ENCODE peak calls at places on chromosomes 1 and 21, in nine cellular contexts. One of them, this sample, is unnamed.

GRCh38 chr1:66489972-66490601 is 43.9 kb upstream of the SGIP1 start:
- DNase-seq in colonic mucosa: no peak
- DNase-seq in pancreas: no peak
- DNase-seq in Peyer's patch: no peak
- DNase-seq in fibroblast of mammary gland: no peak
- DNase-seq in adrenal gland: no peak
- DNase-seq in tibial nerve: no peak
- DNase-seq in cardiac fibroblast: peak; percentile 38
- DNase-seq in foreskin fibroblast: peak; percentile 54
- DNase-seq in this sample: no peak

GRCh38 chr1:2989976-2990375 is 31.3 kb upstream of the ACTRT2 start:
- DNase-seq in colonic mucosa: no peak
- DNase-seq in pancreas: no peak
- DNase-seq in Peyer's patch: no peak
- DNase-seq in fibroblast of mammary gland: no peak
- DNase-seq in adrenal gland: no peak
- DNase-seq in tibial nerve: no peak
- DNase-seq in cardiac fibroblast: no peak
- DNase-seq in foreskin fibroblast: no peak
- DNase-seq in this sample: peak; percentile 50

GRCh38 chr1:115679141-115679611 is 37.4 kb downstream of the VANGL1 start:
- DNase-seq in colonic mucosa: no peak
- DNase-seq in pancreas: no peak
- DNase-seq in Peyer's patch: no peak
- DNase-seq in fibroblast of mammary gland: peak; percentile 84
- DNase-seq in adrenal gland: peak; percentile 77
- DNase-seq in tibial nerve: peak; percentile 21
- DNase-seq in cardiac fibroblast: peak; percentile 66
- DNase-seq in foreskin fibroblast: peak; percentile 91
- DNase-seq in this sample: no peak

GRCh38 chr1:7956218-7957032 is 5.1 kb upstream of the PARK7 start:
- DNase-seq in colonic mucosa: no peak
- DNase-seq in pancreas: no peak
- DNase-seq in Peyer's patch: no peak
- DNase-seq in fibroblast of mammary gland: peak; percentile 60
- DNase-seq in adrenal gland: no peak
- DNase-seq in tibial nerve: no peak
- DNase-seq in cardiac fibroblast: peak; percentile 38
- DNase-seq in foreskin fibroblast: peak; percentile 79
- DNase-seq in this sample: no peak

GRCh38 chr1:13707211-13707610 is 7.2 kb downstream of the PRDM2 start:
- DNase-seq in colonic mucosa: no peak
- DNase-seq in pancreas: no peak
- DNase-seq in Peyer's patch: no peak
- DNase-seq in fibroblast of mammary gland: peak; percentile 75
- DNase-seq in adrenal gland: no peak
- DNase-seq in tibial nerve: no peak
- DNase-seq in cardiac fibroblast: peak; percentile 53
- DNase-seq in foreskin fibroblast: peak; percentile 70
- DNase-seq in this sample: no peak

GRCh38 chr1:31573261-31573660 is 3.1 kb upstream of the TINAGL1 start:
- DNase-seq in colonic mucosa: peak; percentile 20
- DNase-seq in pancreas: no peak
- DNase-seq in Peyer's patch: peak; percentile 41
- DNase-seq in fibroblast of mammary gland: no peak
- DNase-seq in adrenal gland: no peak
- DNase-seq in tibial nerve: no peak
- DNase-seq in cardiac fibroblast: no peak
- DNase-seq in foreskin fibroblast: no peak
- DNase-seq in this sample: peak; percentile 41

GRCh38 chr1:116855220-116855619 is 54.5 kb upstream of the PTGFRN start:
- DNase-seq in colonic mucosa: peak; percentile 49
- DNase-seq in pancreas: peak; percentile 76
- DNase-seq in Peyer's patch: peak; percentile 47
- DNase-seq in fibroblast of mammary gland: peak; percentile 36
- DNase-seq in adrenal gland: peak; percentile 72
- DNase-seq in tibial nerve: no peak
- DNase-seq in cardiac fibroblast: no peak
- DNase-seq in foreskin fibroblast: peak; percentile 63
- DNase-seq in this sample: peak; percentile 74

GRCh38 chr1:107529511-107530149 is 388.8 kb downstream of the NTNG1 start:
- DNase-seq in colonic mucosa: peak; percentile 32
- DNase-seq in pancreas: no peak
- DNase-seq in Peyer's patch: peak; percentile 66
- DNase-seq in fibroblast of mammary gland: peak; percentile 50
- DNase-seq in adrenal gland: peak; percentile 24
- DNase-seq in tibial nerve: no peak
- DNase-seq in cardiac fibroblast: peak; percentile 39
- DNase-seq in foreskin fibroblast: peak; percentile 76
- DNase-seq in this sample: no peak

GRCh38 chr21:41680444-41681335 is 86.2 kb downstream of the RIPK4 start:
- DNase-seq in colonic mucosa: no peak
- DNase-seq in pancreas: no peak
- DNase-seq in Peyer's patch: no peak
- DNase-seq in fibroblast of mammary gland: no peak
- DNase-seq in adrenal gland: no peak
- DNase-seq in tibial nerve: no peak
- DNase-seq in cardiac fibroblast: no peak
- DNase-seq in foreskin fibroblast: no peak
- DNase-seq in this sample: no peak

GRCh38 chr21:41678944-41679343 is 87.9 kb downstream of the RIPK4 start:
- DNase-seq in colonic mucosa: peak; percentile 97
- DNase-seq in pancreas: peak; percentile 99
- DNase-seq in Peyer's patch: peak; percentile 96
- DNase-seq in fibroblast of mammary gland: peak; percentile 97
- DNase-seq in adrenal gland: peak; percentile 86
- DNase-seq in tibial nerve: peak; percentile 88
- DNase-seq in cardiac fibroblast: peak; percentile 99
- DNase-seq in foreskin fibroblast: peak; percentile 92
- DNase-seq in this sample: peak; percentile 97

GRCh38 chr21:41677671-41678015 is 89.2 kb downstream of the RIPK4 start:
- DNase-seq in colonic mucosa: no peak
- DNase-seq in pancreas: peak; percentile 43
- DNase-seq in Peyer's patch: no peak
- DNase-seq in fibroblast of mammary gland: no peak
- DNase-seq in adrenal gland: no peak
- DNase-seq in tibial nerve: no peak
- DNase-seq in cardiac fibroblast: no peak
- DNase-seq in foreskin fibroblast: no peak
- DNase-seq in this sample: no peak

GRCh38 chr21:41676198-41676597 is 90.7 kb downstream of the RIPK4 start:
- DNase-seq in colonic mucosa: no peak
- DNase-seq in pancreas: no peak
- DNase-seq in Peyer's patch: no peak
- DNase-seq in fibroblast of mammary gland: no peak
- DNase-seq in adrenal gland: no peak
- DNase-seq in tibial nerve: no peak
- DNase-seq in cardiac fibroblast: no peak
- DNase-seq in foreskin fibroblast: no peak
- DNase-seq in this sample: no peak

DNA sequence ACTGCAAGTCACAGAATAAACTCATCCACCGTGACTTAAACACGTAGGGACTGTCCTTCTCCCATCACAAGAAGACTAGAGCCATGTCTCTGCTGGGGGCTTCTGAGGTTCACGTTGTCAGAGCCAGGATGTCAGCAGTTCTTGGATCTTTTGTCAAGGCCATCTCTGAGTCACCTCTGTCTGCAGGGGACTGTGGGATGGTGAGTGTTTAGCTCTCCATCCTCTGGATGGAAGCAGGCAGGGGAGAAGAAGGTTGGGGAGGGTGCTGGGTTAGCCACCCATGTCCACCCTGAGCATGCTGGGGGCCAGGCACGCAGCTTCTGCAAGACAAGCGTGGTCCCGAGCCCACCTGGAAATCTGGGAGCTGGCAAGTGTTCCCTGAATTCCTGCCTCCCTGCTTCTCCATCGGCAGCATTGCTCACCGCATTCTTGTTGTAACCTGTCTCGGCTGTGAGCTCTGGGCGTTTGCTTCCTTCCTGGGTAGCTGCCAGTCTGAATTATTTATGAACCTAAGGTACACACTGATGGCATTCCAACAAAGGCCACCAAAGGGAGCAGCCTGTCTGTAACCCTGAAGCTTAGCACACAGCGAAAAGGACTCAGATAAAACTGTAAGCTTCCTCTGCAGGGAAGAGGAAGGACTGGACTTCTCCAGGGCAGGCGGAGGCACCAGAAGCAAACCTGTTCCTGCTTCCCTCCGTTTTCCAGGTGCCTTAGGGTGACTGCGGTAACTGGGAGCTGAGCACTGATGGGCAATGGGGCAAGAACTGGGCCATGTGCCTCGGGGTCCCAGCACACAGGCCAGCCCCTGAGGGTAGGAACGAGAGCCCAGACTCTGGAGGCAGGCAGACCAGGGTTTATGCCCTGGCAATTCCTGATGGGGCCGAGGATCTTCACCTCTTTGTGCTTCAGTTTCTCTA is 88.6 kb downstream of the RIPK4 start:
- DNase-seq in colonic mucosa: peak; percentile 86
- DNase-seq in pancreas: peak; percentile 88
- DNase-seq in Peyer's patch: peak; percentile 81
- DNase-seq in fibroblast of mammary gland: no peak
- DNase-seq in adrenal gland: no peak
- DNase-seq in tibial nerve: no peak
- DNase-seq in cardiac fibroblast: peak; percentile 27
- DNase-seq in foreskin fibroblast: no peak
- DNase-seq in this sample: peak; percentile 81
- H3K4me3 ChIP-seq in colonic mucosa: peak overlapping the region; percentile 10
- H3K4me3 ChIP-seq in pancreas: no peak overlapping the region
- H3K4me3 ChIP-seq in Peyer's patch: peak overlapping the region; percentile 34
- H3K4me3 ChIP-seq in fibroblast of mammary gland: no peak overlapping the region
- H3K4me3 ChIP-seq in adrenal gland: no peak overlapping the region
- H3K4me3 ChIP-seq in tibial nerve: no peak overlapping the region
- H3K4me3 ChIP-seq in cardiac fibroblast: no peak overlapping the region
- H3K4me3 ChIP-seq in foreskin fibroblast: no peak overlapping the region
- H3K4me3 ChIP-seq in this sample: peak overlapping the region; percentile 43

DNA sequence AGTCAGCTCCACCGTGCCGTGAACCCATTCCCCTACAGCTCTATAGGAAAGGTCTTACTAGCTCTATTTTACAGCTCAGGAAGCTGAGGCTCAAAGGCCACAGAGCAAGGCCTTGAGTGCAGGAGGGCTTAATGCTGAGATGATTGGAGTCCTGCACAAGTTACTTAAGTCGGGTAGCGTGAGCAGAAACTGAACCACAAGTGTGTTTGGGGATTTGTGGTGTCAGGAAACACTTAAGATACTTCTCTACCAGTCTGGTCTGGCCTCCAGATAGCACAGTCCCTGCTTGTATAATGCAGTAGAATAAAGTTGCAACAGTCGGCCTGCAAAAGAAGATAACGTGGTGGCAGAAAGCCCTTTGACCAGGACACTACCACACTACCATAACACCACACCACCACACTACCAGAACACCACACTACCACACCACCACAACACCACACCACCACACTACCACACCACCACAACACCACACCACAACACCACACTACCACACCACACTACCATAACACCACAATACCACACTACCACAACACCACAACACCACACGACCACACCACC is 118.1 kb downstream of the SPSB1 start:
- DNase-seq in colonic mucosa: no peak
- DNase-seq in pancreas: no peak
- DNase-seq in Peyer's patch: no peak
- DNase-seq in fibroblast of mammary gland: peak; percentile 65
- DNase-seq in adrenal gland: no peak
- DNase-seq in tibial nerve: no peak
- DNase-seq in cardiac fibroblast: peak; percentile 32
- DNase-seq in foreskin fibroblast: peak; percentile 67
- DNase-seq in this sample: peak; percentile 25
- H3K4me3 ChIP-seq in colonic mucosa: no peak overlapping the region
- H3K4me3 ChIP-seq in pancreas: no peak overlapping the region
- H3K4me3 ChIP-seq in Peyer's patch: no peak overlapping the region
- H3K4me3 ChIP-seq in fibroblast of mammary gland: no peak overlapping the region
- H3K4me3 ChIP-seq in adrenal gland: no peak overlapping the region
- H3K4me3 ChIP-seq in tibial nerve: no peak overlapping the region
- H3K4me3 ChIP-seq in cardiac fibroblast: no peak overlapping the region
- H3K4me3 ChIP-seq in foreskin fibroblast: no peak overlapping the region
- H3K4me3 ChIP-seq in this sample: no peak overlapping the region

DNA sequence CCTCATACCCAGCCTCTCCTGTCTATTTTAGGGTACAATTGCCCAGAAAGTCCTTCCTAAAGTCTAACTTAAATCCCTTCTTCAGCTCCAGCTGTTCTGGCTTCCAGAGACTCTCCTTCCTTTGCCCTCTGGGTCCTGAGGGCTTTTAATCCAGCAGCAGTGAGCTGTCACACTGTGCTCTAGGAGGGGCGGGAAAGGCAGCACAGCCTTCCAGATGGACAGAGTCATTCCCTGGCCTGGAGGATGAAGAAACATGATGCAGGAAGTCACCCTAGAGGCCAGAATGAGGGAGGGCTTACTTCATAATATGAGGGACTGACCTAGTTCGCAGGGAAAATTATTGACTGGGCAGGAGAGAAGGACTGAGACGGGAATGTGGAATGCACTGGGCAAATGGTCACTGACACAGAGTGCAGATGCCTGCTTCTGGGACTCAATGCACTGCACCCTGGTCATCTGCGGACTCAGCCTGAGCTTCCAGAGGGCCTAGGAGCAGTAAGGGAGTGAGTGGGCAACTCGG is 1.3 kb downstream of the SH2D2A start:
- DNase-seq in colonic mucosa: no peak
- DNase-seq in pancreas: peak; percentile 22
- DNase-seq in Peyer's patch: peak; percentile 53
- DNase-seq in fibroblast of mammary gland: peak; percentile 95
- DNase-seq in adrenal gland: peak; percentile 30
- DNase-seq in tibial nerve: peak; percentile 26
- DNase-seq in cardiac fibroblast: peak; percentile 87
- DNase-seq in foreskin fibroblast: peak; percentile 95
- DNase-seq in this sample: peak; percentile 83
- H3K4me3 ChIP-seq in colonic mucosa: no peak overlapping the region
- H3K4me3 ChIP-seq in pancreas: no peak overlapping the region
- H3K4me3 ChIP-seq in Peyer's patch: peak overlapping the region; percentile 44
- H3K4me3 ChIP-seq in fibroblast of mammary gland: no peak overlapping the region
- H3K4me3 ChIP-seq in adrenal gland: no peak overlapping the region
- H3K4me3 ChIP-seq in tibial nerve: no peak overlapping the region
- H3K4me3 ChIP-seq in cardiac fibroblast: no peak overlapping the region
- H3K4me3 ChIP-seq in foreskin fibroblast: no peak overlapping the region
- H3K4me3 ChIP-seq in this sample: no peak overlapping the region

DNA sequence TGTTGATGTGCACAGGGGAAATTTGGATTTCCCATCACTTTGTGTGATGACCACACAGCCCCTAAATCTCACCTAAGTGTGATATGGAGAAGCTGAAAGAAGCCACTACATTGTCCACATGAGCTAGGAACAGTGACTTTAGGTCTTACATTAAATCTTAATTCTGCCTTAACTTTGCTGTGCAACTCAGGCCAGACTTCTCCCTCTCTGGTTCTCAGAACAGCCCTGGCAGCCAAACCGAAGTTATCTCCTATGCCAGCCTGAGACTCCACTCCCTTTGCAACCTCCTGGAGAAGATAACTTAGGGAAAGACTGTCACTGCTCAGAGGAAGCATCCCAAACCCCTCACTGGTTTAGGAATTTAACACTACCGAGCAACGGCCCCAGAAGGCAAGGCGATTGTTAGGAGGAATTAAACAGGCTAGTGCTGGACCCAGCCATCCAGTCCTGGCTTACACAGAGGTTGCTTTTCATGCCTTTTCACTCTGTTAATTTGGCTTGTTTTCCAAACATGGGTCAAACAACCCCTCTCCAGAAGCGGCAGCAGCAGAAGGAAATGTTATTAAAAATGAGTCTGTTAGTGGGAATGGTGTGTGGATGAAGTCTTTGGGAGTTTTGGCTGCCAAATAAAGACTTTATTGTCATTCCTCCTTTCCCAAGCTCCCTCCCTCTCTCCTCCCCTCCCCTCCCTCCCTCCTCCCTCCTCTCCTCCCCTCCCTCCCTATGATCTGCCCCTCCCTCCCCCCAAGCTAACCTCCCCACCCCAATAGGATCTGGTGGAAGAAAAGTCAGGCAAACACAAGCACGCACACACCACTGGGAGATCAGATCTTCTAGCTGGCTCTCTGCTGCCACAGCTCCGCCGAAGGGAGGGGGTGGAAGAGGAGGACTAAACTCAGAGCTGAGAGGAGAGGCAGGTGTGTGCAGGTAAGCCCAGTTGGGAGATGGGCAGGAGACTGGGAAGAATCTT is at the start of gene PRELP:
- DNase-seq in colonic mucosa: peak; percentile 52
- DNase-seq in pancreas: peak; percentile 54
- DNase-seq in Peyer's patch: peak; percentile 65
- DNase-seq in fibroblast of mammary gland: no peak
- DNase-seq in adrenal gland: no peak
- DNase-seq in tibial nerve: peak; percentile 70
- DNase-seq in cardiac fibroblast: no peak
- DNase-seq in foreskin fibroblast: peak; percentile 69
- DNase-seq in this sample: peak; percentile 60
- H3K4me3 ChIP-seq in colonic mucosa: no peak within 1 kb of the TSS
- H3K4me3 ChIP-seq in pancreas: no peak within 1 kb of the TSS
- H3K4me3 ChIP-seq in Peyer's patch: peak within 1 kb of the TSS; percentile 34
- H3K4me3 ChIP-seq in fibroblast of mammary gland: no peak within 1 kb of the TSS
- H3K4me3 ChIP-seq in adrenal gland: no peak within 1 kb of the TSS
- H3K4me3 ChIP-seq in tibial nerve: peak within 1 kb of the TSS; percentile 60
- H3K4me3 ChIP-seq in cardiac fibroblast: no peak within 1 kb of the TSS
- H3K4me3 ChIP-seq in foreskin fibroblast: peak within 1 kb of the TSS; percentile 64
- H3K4me3 ChIP-seq in this sample: peak within 1 kb of the TSS; percentile 48